ENCODE peak calls at places on chromosomes 5 and 9, in seven cellular contexts. One of them, this sample, is unnamed.

GRCh38 chr5:119353213-119353612 is 2.6 kb upstream of the TNFAIP8 start:
- DNase-seq in adrenal gland: no peak
- DNase-seq in stomach: no peak
- DNase-seq in HCT116: no peak
- DNase-seq in lower leg skin: no peak
- DNase-seq in ovary: no peak
- DNase-seq in GM12878: no peak
- DNase-seq in this sample: no peak

GRCh38 chr9:81480828-81481604 is 208.3 kb downstream of the TLE1 start:
- DNase-seq in adrenal gland: no peak
- DNase-seq in stomach: no peak
- DNase-seq in HCT116: no peak
- DNase-seq in lower leg skin: no peak
- DNase-seq in ovary: no peak
- DNase-seq in GM12878: no peak
- DNase-seq in this sample: no peak

GRCh38 chr9:92100237-92100911 is 14.8 kb downstream of the SPTLC1 start:
- DNase-seq in adrenal gland: no peak
- DNase-seq in stomach: no peak
- DNase-seq in HCT116: peak; percentile 78
- DNase-seq in lower leg skin: no peak
- DNase-seq in ovary: no peak
- DNase-seq in GM12878: no peak
- DNase-seq in this sample: no peak

GRCh38 chr5:15645776-15646175 is 145.8 kb downstream of the FBXL7 start:
- DNase-seq in adrenal gland: no peak
- DNase-seq in stomach: no peak
- DNase-seq in HCT116: no peak
- DNase-seq in lower leg skin: peak; percentile 17
- DNase-seq in ovary: no peak
- DNase-seq in GM12878: no peak
- DNase-seq in this sample: no peak

GRCh38 chr5:32600057-32600622 is 14.8 kb downstream of the SUB1 start:
- DNase-seq in adrenal gland: peak; percentile 28
- DNase-seq in stomach: no peak
- DNase-seq in HCT116: no peak
- DNase-seq in lower leg skin: no peak
- DNase-seq in ovary: no peak
- DNase-seq in GM12878: no peak
- DNase-seq in this sample: no peak

GRCh38 chr9:128946945-128947422 is 419 bp downstream of the DOLK start:
- DNase-seq in adrenal gland: peak; percentile 55
- DNase-seq in stomach: peak; percentile 33
- DNase-seq in HCT116: no peak
- DNase-seq in lower leg skin: no peak
- DNase-seq in ovary: peak; percentile 33
- DNase-seq in GM12878: no peak
- DNase-seq in this sample: peak; percentile 65

GRCh38 chr9:17005085-17005484 is 129.8 kb upstream of the CNTLN start:
- DNase-seq in adrenal gland: no peak
- DNase-seq in stomach: peak; percentile 38
- DNase-seq in HCT116: no peak
- DNase-seq in lower leg skin: no peak
- DNase-seq in ovary: peak; percentile 56
- DNase-seq in GM12878: no peak
- DNase-seq in this sample: no peak

GRCh38 chr5:68369436-68370125 is 154.0 kb downstream of the PIK3R1 start:
- DNase-seq in adrenal gland: no peak
- DNase-seq in stomach: no peak
- DNase-seq in HCT116: no peak
- DNase-seq in lower leg skin: no peak
- DNase-seq in ovary: no peak
- DNase-seq in GM12878: peak; percentile 54
- DNase-seq in this sample: no peak

GRCh38 chr5:124064956-124065355 is 553.0 kb downstream of the CSNK1G3 start:
- DNase-seq in adrenal gland: no peak
- DNase-seq in stomach: no peak
- DNase-seq in HCT116: no peak
- DNase-seq in lower leg skin: no peak
- DNase-seq in ovary: no peak
- DNase-seq in GM12878: no peak
- DNase-seq in this sample: no peak

GRCh38 chr9:129383415-129384088 is 205.5 kb upstream of the IER5L start:
- DNase-seq in adrenal gland: peak; percentile 81
- DNase-seq in stomach: peak; percentile 84
- DNase-seq in HCT116: no peak
- DNase-seq in lower leg skin: peak; percentile 86
- DNase-seq in ovary: peak; percentile 87
- DNase-seq in GM12878: peak; percentile 38
- DNase-seq in this sample: peak; percentile 84

GRCh38 chr5:10663531-10664183 is 97.4 kb downstream of the DAP start:
- DNase-seq in adrenal gland: no peak
- DNase-seq in stomach: peak; percentile 48
- DNase-seq in HCT116: no peak
- DNase-seq in lower leg skin: no peak
- DNase-seq in ovary: no peak
- DNase-seq in GM12878: no peak
- DNase-seq in this sample: peak; percentile 66

GRCh38 chr5:31476607-31477200 is 55.2 kb downstream of the DROSHA start:
- DNase-seq in adrenal gland: no peak
- DNase-seq in stomach: no peak
- DNase-seq in HCT116: no peak
- DNase-seq in lower leg skin: no peak
- DNase-seq in ovary: no peak
- DNase-seq in GM12878: no peak
- DNase-seq in this sample: no peak

GRCh38 chr9:76618762-76619161 is 145.5 kb upstream of the PCA3 start:
- DNase-seq in adrenal gland: no peak
- DNase-seq in stomach: no peak
- DNase-seq in HCT116: no peak
- DNase-seq in lower leg skin: no peak
- DNase-seq in ovary: no peak
- DNase-seq in GM12878: no peak
- DNase-seq in this sample: no peak

GRCh38 chr5:124732891-124733670 is 13.4 kb downstream of the ZNF608 start:
- DNase-seq in adrenal gland: no peak
- DNase-seq in stomach: no peak
- DNase-seq in HCT116: no peak
- DNase-seq in lower leg skin: no peak
- DNase-seq in ovary: no peak
- DNase-seq in GM12878: no peak
- DNase-seq in this sample: no peak

GRCh38 chr9:91023741-91024140 is 222.1 kb downstream of the SYK start:
- DNase-seq in adrenal gland: no peak
- DNase-seq in stomach: no peak
- DNase-seq in HCT116: no peak
- DNase-seq in lower leg skin: no peak
- DNase-seq in ovary: no peak
- DNase-seq in GM12878: no peak
- DNase-seq in this sample: no peak

GRCh38 chr9:75658301-75658919 is 232.1 kb upstream of the PCSK5 start:
- DNase-seq in adrenal gland: no peak
- DNase-seq in stomach: no peak
- DNase-seq in HCT116: no peak
- DNase-seq in lower leg skin: no peak
- DNase-seq in ovary: no peak
- DNase-seq in GM12878: no peak
- DNase-seq in this sample: no peak

GRCh38 chr5:45643051-45643450 is 53.1 kb downstream of the HCN1 start:
- DNase-seq in adrenal gland: no peak
- DNase-seq in stomach: no peak
- DNase-seq in HCT116: no peak
- DNase-seq in lower leg skin: no peak
- DNase-seq in ovary: no peak
- DNase-seq in GM12878: no peak
- DNase-seq in this sample: no peak

GRCh38 chr5:78279194-78279593 is 15.3 kb downstream of the AP3B1 start:
- DNase-seq in adrenal gland: no peak
- DNase-seq in stomach: no peak
- DNase-seq in HCT116: no peak
- DNase-seq in lower leg skin: no peak
- DNase-seq in ovary: no peak
- DNase-seq in GM12878: no peak
- DNase-seq in this sample: no peak

DNA sequence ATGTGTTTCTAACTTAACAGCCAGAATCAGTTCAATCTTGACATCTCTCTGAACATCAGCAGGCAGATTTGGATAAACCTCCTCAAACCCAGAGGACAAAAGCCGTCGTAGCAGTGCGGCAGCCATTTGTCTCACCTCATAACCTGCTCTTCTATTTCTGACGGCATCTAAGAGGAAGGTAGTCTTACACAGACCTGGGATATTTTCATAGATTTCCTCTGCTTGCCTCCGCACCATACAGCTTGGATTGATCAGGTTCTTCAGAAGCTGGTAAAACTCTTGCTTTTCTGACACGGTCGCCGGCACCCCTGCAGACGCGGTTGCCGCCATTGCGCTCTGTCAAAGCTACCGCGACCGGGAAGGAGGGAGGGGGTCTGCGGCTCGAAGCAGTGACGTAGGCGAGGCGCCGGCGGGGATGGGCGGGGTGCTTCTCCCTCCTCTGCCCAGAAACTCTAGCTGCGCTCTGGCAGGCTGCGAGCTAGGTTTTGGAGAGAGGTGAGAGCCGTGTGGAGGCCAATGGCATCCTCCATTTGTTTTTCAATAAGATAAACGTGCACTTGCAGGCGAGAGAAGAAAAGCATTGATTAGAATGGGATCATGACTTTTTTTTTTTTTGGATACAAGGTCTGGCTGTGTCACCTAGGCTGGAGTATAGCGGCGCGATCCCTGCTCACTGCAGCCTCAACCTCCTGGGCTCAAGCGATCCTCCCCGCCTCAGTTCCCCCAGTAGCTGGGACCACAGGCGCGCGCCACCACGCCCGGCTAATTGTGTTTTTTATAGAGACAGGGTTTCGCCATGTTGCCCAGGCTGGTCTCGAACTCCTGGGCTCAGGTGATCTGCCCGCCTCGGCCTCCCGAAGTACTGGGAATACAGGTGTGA is at the start of gene RANBP6:
- DNase-seq in adrenal gland: peak; percentile 91
- DNase-seq in stomach: peak; percentile 92
- DNase-seq in HCT116: peak; percentile 52
- DNase-seq in lower leg skin: peak; percentile 91
- DNase-seq in ovary: peak; percentile 86
- DNase-seq in GM12878: peak; percentile 51
- DNase-seq in this sample: peak; percentile 92
- TF ChIP-seq POLR2A in adrenal gland: peak; percentile 82
- TF ChIP-seq POLR2A in stomach: peak; percentile 48
- TF ChIP-seq POLR2A in HCT116: peak; percentile 87
- TF ChIP-seq POLR2A in lower leg skin: no peak
- TF ChIP-seq POLR2A in ovary: peak; percentile 41
- TF ChIP-seq POLR2A in GM12878: peak; percentile 86
- TF ChIP-seq POLR2A in this sample: peak; percentile 36

DNA sequence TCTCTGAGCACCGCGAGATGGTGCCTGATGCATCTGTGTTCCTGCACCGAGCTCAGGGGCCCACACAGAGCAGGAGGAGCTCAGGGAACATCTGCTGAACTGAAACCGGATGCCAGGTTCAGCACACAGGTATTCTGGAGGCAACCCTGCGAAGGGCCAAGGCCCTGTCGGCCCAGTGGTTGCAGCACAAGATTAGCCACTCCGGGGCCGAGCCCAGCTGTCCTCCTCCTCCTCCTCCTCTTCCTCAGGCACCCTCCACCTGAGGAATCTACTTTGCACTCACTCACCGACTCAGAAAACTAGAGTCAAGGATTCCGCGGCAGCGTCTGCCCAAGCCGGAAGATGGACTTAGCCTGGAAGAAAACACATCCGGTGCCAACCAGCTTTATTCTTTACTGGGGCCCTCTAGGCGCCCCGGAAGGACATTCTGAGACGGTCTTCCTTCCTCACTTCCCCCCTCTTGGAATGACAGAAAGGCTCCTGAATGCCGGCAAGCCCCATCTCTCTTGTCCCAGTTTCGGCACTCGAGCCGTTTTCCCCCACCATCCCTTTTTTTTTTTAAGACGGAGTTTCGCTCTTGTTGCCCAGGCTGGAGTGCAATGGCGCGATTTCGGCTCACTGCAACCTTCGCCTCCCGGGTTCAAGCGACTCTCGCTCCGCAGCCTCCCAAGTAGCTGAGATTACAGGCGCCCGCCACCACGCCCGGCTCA is at the start of gene ZBTB6:
- DNase-seq in adrenal gland: peak; percentile 83
- DNase-seq in stomach: peak; percentile 78
- DNase-seq in HCT116: peak; percentile 79
- DNase-seq in lower leg skin: peak; percentile 75
- DNase-seq in ovary: peak; percentile 49
- DNase-seq in GM12878: peak; percentile 84
- DNase-seq in this sample: peak; percentile 66
- TF ChIP-seq POLR2A in adrenal gland: peak; percentile 59
- TF ChIP-seq POLR2A in stomach: no peak
- TF ChIP-seq POLR2A in HCT116: no peak
- TF ChIP-seq POLR2A in lower leg skin: no peak
- TF ChIP-seq POLR2A in ovary: no peak
- TF ChIP-seq POLR2A in GM12878: peak; percentile 92
- TF ChIP-seq POLR2A in this sample: peak; percentile 48

DNA sequence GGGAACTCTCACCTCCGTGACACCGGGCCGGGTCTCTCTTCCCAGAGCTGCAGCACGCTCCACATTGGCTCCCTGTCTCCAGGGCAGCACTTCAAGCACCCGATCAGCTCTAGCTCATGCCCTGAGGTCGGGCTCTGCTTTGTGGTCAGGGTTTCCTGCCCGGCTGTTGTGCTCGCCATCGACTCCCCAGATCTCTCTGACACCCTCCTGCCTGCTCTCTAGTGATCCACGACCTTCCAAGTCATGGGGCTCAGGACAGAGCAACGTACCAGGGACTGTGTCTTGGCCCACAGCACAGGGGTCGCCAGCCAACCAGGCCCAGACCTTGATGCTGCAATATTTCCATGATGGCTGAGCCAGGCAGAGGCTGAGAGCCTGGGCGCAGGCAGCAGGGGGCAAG is 45.1 kb downstream of the PRRT1B start:
- DNase-seq in adrenal gland: no peak
- DNase-seq in stomach: no peak
- DNase-seq in HCT116: no peak
- DNase-seq in lower leg skin: no peak
- DNase-seq in ovary: no peak
- DNase-seq in GM12878: no peak
- DNase-seq in this sample: peak; percentile 49
- TF ChIP-seq POLR2A in adrenal gland: no peak
- TF ChIP-seq POLR2A in stomach: no peak
- TF ChIP-seq POLR2A in HCT116: no peak
- TF ChIP-seq POLR2A in lower leg skin: no peak
- TF ChIP-seq POLR2A in ovary: no peak
- TF ChIP-seq POLR2A in GM12878: no peak
- TF ChIP-seq POLR2A in this sample: no peak

GRCh38 chr5:1808466-1808865 is 7.3 kb downstream of the NDUFS6 start:
- DNase-seq in adrenal gland: no peak
- DNase-seq in stomach: no peak
- DNase-seq in HCT116: no peak
- DNase-seq in lower leg skin: no peak
- DNase-seq in ovary: no peak
- DNase-seq in GM12878: no peak
- DNase-seq in this sample: no peak
- TF ChIP-seq POLR2A in adrenal gland: no peak
- TF ChIP-seq POLR2A in stomach: no peak
- TF ChIP-seq POLR2A in HCT116: no peak
- TF ChIP-seq POLR2A in lower leg skin: no peak
- TF ChIP-seq POLR2A in ovary: no peak
- TF ChIP-seq POLR2A in GM12878: no peak
- TF ChIP-seq POLR2A in this sample: no peak